ENCODE peak calls at places on chromosomes 3 and 15, in seven cellular contexts. One of them, this sample, is unnamed.

GRCh38 chr3:17089314-17089700 is 204.6 kb downstream of the PLCL2 start:
- DNase-seq in CD8-positive, alpha-beta T cell: no peak
- DNase-seq in ovary: no peak
- DNase-seq in mammary epithelial cell: no peak
- DNase-seq in AG09309: no peak
- DNase-seq in H1: no peak
- DNase-seq in fibroblast of the aortic adventitia: no peak
- DNase-seq in this sample: no peak

GRCh38 chr3:42680256-42680655 is 5.1 kb upstream of the KLHL40 start:
- DNase-seq in H1: no peak
- DNase-seq in ovary: no peak
- DNase-seq in CD8-positive, alpha-beta T cell: no peak
- DNase-seq in fibroblast of the aortic adventitia: peak
- DNase-seq in AG09309: peak
- DNase-seq in mammary epithelial cell: peak
- DNase-seq in this sample: no peak

GRCh38 chr3:101383156-101383575 is 62.8 kb upstream of the IMPG2 start:
- DNase-seq in mammary epithelial cell: no peak
- DNase-seq in ovary: peak
- DNase-seq in fibroblast of the aortic adventitia: peak
- DNase-seq in H1: peak
- DNase-seq in CD8-positive, alpha-beta T cell: no peak
- DNase-seq in AG09309: no peak
- DNase-seq in this sample: no peak

GRCh38 chr3:11379238-11379823 is 107.1 kb downstream of the ATG7 start:
- DNase-seq in H1: no peak
- DNase-seq in AG09309: no peak
- DNase-seq in mammary epithelial cell: peak
- DNase-seq in ovary: no peak
- DNase-seq in fibroblast of the aortic adventitia: peak
- DNase-seq in CD8-positive, alpha-beta T cell: no peak
- DNase-seq in this sample: no peak

GRCh38 chr3:83946554-83946953 is 1012.2 kb upstream of the CADM2 start:
- DNase-seq in H1: no peak
- DNase-seq in mammary epithelial cell: no peak
- DNase-seq in AG09309: no peak
- DNase-seq in fibroblast of the aortic adventitia: no peak
- DNase-seq in ovary: no peak
- DNase-seq in CD8-positive, alpha-beta T cell: no peak
- DNase-seq in this sample: no peak

GRCh38 chr3:183318846-183319770 is 66.1 kb downstream of the B3GNT5 start:
- DNase-seq in CD8-positive, alpha-beta T cell: no peak
- DNase-seq in mammary epithelial cell: no peak
- DNase-seq in ovary: no peak
- DNase-seq in H1: no peak
- DNase-seq in AG09309: no peak
- DNase-seq in fibroblast of the aortic adventitia: no peak
- DNase-seq in this sample: no peak

GRCh38 chr3:99686955-99687612 is 48.7 kb downstream of the COL8A1 start:
- DNase-seq in fibroblast of the aortic adventitia: peak
- DNase-seq in mammary epithelial cell: peak
- DNase-seq in H1: peak
- DNase-seq in ovary: peak
- DNase-seq in CD8-positive, alpha-beta T cell: no peak
- DNase-seq in AG09309: no peak
- DNase-seq in this sample: no peak

GRCh38 chr15:81768773-81769172 is 277.0 kb downstream of the MEX3B start:
- DNase-seq in fibroblast of the aortic adventitia: no peak
- DNase-seq in mammary epithelial cell: no peak
- DNase-seq in CD8-positive, alpha-beta T cell: no peak
- DNase-seq in AG09309: no peak
- DNase-seq in H1: no peak
- DNase-seq in ovary: no peak
- DNase-seq in this sample: no peak

GRCh38 chr3:81216192-81216591 is 545.3 kb downstream of the GBE1 start:
- DNase-seq in CD8-positive, alpha-beta T cell: no peak
- DNase-seq in fibroblast of the aortic adventitia: peak
- DNase-seq in AG09309: no peak
- DNase-seq in mammary epithelial cell: peak
- DNase-seq in H1: no peak
- DNase-seq in ovary: no peak
- DNase-seq in this sample: no peak

GRCh38 chr3:149609595-149609994 is 48.2 kb downstream of the WWTR1 start:
- DNase-seq in mammary epithelial cell: no peak
- DNase-seq in H1: no peak
- DNase-seq in CD8-positive, alpha-beta T cell: no peak
- DNase-seq in ovary: no peak
- DNase-seq in fibroblast of the aortic adventitia: no peak
- DNase-seq in AG09309: no peak
- DNase-seq in this sample: no peak

GRCh38 chr3:65795166-65795565 is 243.6 kb downstream of the MAGI1 start:
- DNase-seq in mammary epithelial cell: no peak
- DNase-seq in AG09309: no peak
- DNase-seq in CD8-positive, alpha-beta T cell: no peak
- DNase-seq in H1: no peak
- DNase-seq in ovary: no peak
- DNase-seq in fibroblast of the aortic adventitia: no peak
- DNase-seq in this sample: no peak

GRCh38 chr15:58534556-58534955 is 102.8 kb downstream of the LIPC start:
- DNase-seq in AG09309: no peak
- DNase-seq in CD8-positive, alpha-beta T cell: no peak
- DNase-seq in fibroblast of the aortic adventitia: no peak
- DNase-seq in mammary epithelial cell: no peak
- DNase-seq in ovary: no peak
- DNase-seq in H1: no peak
- DNase-seq in this sample: no peak

GRCh38 chr3:149085828-149086231 is 503 bp downstream of the HLTF start:
- DNase-seq in CD8-positive, alpha-beta T cell: no peak
- DNase-seq in H1: no peak
- DNase-seq in ovary: no peak
- DNase-seq in mammary epithelial cell: peak
- DNase-seq in AG09309: no peak
- DNase-seq in fibroblast of the aortic adventitia: peak
- DNase-seq in this sample: no peak

GRCh38 chr3:141360888-141361598 is 7.3 kb upstream of the ZBTB38 start:
- DNase-seq in fibroblast of the aortic adventitia: peak
- DNase-seq in ovary: no peak
- DNase-seq in CD8-positive, alpha-beta T cell: no peak
- DNase-seq in AG09309: peak
- DNase-seq in mammary epithelial cell: peak
- DNase-seq in H1: no peak
- DNase-seq in this sample: no peak

GRCh38 chr3:23611737-23612295 is 193.9 kb upstream of the UBE2E1 start:
- DNase-seq in AG09309: no peak
- DNase-seq in H1: peak
- DNase-seq in ovary: peak
- DNase-seq in CD8-positive, alpha-beta T cell: no peak
- DNase-seq in fibroblast of the aortic adventitia: peak
- DNase-seq in mammary epithelial cell: no peak
- DNase-seq in this sample: no peak

GRCh38 chr15:99058421-99058870 is 46.4 kb upstream of the SYNM start:
- DNase-seq in CD8-positive, alpha-beta T cell: no peak
- DNase-seq in ovary: peak
- DNase-seq in mammary epithelial cell: no peak
- DNase-seq in H1: peak
- DNase-seq in AG09309: no peak
- DNase-seq in fibroblast of the aortic adventitia: no peak
- DNase-seq in this sample: no peak

GRCh38 chr3:10291139-10291500 is 1.6 kb downstream of the GHRL start:
- DNase-seq in CD8-positive, alpha-beta T cell: no peak
- DNase-seq in AG09309: no peak
- DNase-seq in fibroblast of the aortic adventitia: no peak
- DNase-seq in H1: no peak
- DNase-seq in mammary epithelial cell: no peak
- DNase-seq in ovary: no peak
- DNase-seq in this sample: no peak

GRCh38 chr3:10289077-10289476 is 3.7 kb downstream of the GHRL start:
- DNase-seq in H1: no peak
- DNase-seq in mammary epithelial cell: no peak
- DNase-seq in ovary: no peak
- DNase-seq in CD8-positive, alpha-beta T cell: no peak
- DNase-seq in fibroblast of the aortic adventitia: no peak
- DNase-seq in AG09309: no peak
- DNase-seq in this sample: no peak

GRCh38 chr3:10290476-10291138 is 2.1 kb downstream of the GHRL start:
- DNase-seq in mammary epithelial cell: no peak
- DNase-seq in fibroblast of the aortic adventitia: no peak
- DNase-seq in H1: no peak
- DNase-seq in AG09309: no peak
- DNase-seq in ovary: no peak
- DNase-seq in CD8-positive, alpha-beta T cell: no peak
- DNase-seq in this sample: no peak

GRCh38 chr3:10288575-10288960 is 4.2 kb downstream of the GHRL start:
- DNase-seq in AG09309: no peak
- DNase-seq in H1: no peak
- DNase-seq in mammary epithelial cell: no peak
- DNase-seq in fibroblast of the aortic adventitia: no peak
- DNase-seq in CD8-positive, alpha-beta T cell: no peak
- DNase-seq in ovary: no peak
- DNase-seq in this sample: no peak

GRCh38 chr3:10289785-10290355 is 2.9 kb downstream of the GHRL start:
- DNase-seq in H1: no peak
- DNase-seq in CD8-positive, alpha-beta T cell: no peak
- DNase-seq in fibroblast of the aortic adventitia: no peak
- DNase-seq in ovary: no peak
- DNase-seq in AG09309: no peak
- DNase-seq in mammary epithelial cell: no peak
- DNase-seq in this sample: no peak
- TF ChIP-seq CTCF in H1: no peak
- TF ChIP-seq CTCF in CD8-positive, alpha-beta T cell: no peak
- TF ChIP-seq CTCF in fibroblast of the aortic adventitia: no peak
- TF ChIP-seq CTCF in ovary: no peak
- TF ChIP-seq CTCF in AG09309: no peak
- TF ChIP-seq CTCF in mammary epithelial cell: no peak
- TF ChIP-seq CTCF in this sample: no peak

DNA sequence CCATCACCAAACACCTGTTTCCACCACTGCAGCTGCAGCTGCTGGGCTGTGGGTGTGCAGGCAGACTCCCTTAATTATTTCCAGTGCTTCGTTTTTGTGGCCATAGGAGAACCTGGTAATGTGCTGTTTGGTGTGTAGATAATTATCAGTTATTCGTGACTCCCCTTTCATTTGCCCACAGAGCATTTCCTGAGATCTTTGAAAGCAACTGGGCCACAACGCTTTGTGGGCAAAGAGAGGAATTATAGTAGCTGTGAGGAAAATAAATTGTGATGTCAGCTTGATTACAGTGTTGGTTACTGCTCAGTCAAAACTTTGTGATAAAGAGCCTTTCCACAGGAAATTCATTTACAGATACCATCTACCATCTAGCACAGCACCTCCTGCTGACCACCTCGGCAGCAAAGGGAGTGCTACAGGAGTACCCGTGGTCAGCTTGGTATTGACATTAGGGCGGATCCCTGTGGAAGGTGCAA is 193.3 kb upstream of the SLCO3A1 start:
- DNase-seq in ovary: no peak
- DNase-seq in fibroblast of the aortic adventitia: no peak
- DNase-seq in H1: no peak
- DNase-seq in mammary epithelial cell: no peak
- DNase-seq in CD8-positive, alpha-beta T cell: no peak
- DNase-seq in AG09309: no peak
- DNase-seq in this sample: no peak
- TF ChIP-seq CTCF in ovary: no peak
- TF ChIP-seq CTCF in fibroblast of the aortic adventitia: no peak
- TF ChIP-seq CTCF in H1: peak
- TF ChIP-seq CTCF in mammary epithelial cell: no peak
- TF ChIP-seq CTCF in CD8-positive, alpha-beta T cell: no peak
- TF ChIP-seq CTCF in AG09309: no peak
- TF ChIP-seq CTCF in this sample: no peak

GRCh38 chr15:69407719-69408400 is 6.3 kb upstream of the KIF23 start:
- DNase-seq in fibroblast of the aortic adventitia: no peak
- DNase-seq in H1: no peak
- DNase-seq in CD8-positive, alpha-beta T cell: no peak
- DNase-seq in AG09309: no peak
- DNase-seq in mammary epithelial cell: no peak
- DNase-seq in ovary: no peak
- DNase-seq in this sample: no peak

GRCh38 chr15:69408841-69409240 is 5.3 kb upstream of the KIF23 start:
- DNase-seq in AG09309: no peak
- DNase-seq in H1: no peak
- DNase-seq in ovary: no peak
- DNase-seq in fibroblast of the aortic adventitia: no peak
- DNase-seq in mammary epithelial cell: no peak
- DNase-seq in CD8-positive, alpha-beta T cell: no peak
- DNase-seq in this sample: no peak

GRCh38 chr15:69412701-69413100 is 1.4 kb upstream of the KIF23 start:
- DNase-seq in mammary epithelial cell: no peak
- DNase-seq in CD8-positive, alpha-beta T cell: no peak
- DNase-seq in fibroblast of the aortic adventitia: no peak
- DNase-seq in ovary: no peak
- DNase-seq in H1: no peak
- DNase-seq in AG09309: no peak
- DNase-seq in this sample: no peak

GRCh38 chr15:69412274-69412673 is 1.9 kb upstream of the KIF23 start:
- DNase-seq in CD8-positive, alpha-beta T cell: no peak
- DNase-seq in H1: no peak
- DNase-seq in mammary epithelial cell: no peak
- DNase-seq in ovary: no peak
- DNase-seq in fibroblast of the aortic adventitia: no peak
- DNase-seq in AG09309: no peak
- DNase-seq in this sample: no peak

GRCh38 chr15:69410290-69410874 is 3.8 kb upstream of the KIF23 start:
- DNase-seq in mammary epithelial cell: peak
- DNase-seq in ovary: no peak
- DNase-seq in AG09309: no peak
- DNase-seq in H1: no peak
- DNase-seq in fibroblast of the aortic adventitia: no peak
- DNase-seq in CD8-positive, alpha-beta T cell: no peak
- DNase-seq in this sample: no peak
- TF ChIP-seq CTCF in mammary epithelial cell: peak
- TF ChIP-seq CTCF in ovary: no peak
- TF ChIP-seq CTCF in AG09309: peak
- TF ChIP-seq CTCF in H1: peak
- TF ChIP-seq CTCF in fibroblast of the aortic adventitia: peak
- TF ChIP-seq CTCF in CD8-positive, alpha-beta T cell: no peak
- TF ChIP-seq CTCF in this sample: no peak

DNA sequence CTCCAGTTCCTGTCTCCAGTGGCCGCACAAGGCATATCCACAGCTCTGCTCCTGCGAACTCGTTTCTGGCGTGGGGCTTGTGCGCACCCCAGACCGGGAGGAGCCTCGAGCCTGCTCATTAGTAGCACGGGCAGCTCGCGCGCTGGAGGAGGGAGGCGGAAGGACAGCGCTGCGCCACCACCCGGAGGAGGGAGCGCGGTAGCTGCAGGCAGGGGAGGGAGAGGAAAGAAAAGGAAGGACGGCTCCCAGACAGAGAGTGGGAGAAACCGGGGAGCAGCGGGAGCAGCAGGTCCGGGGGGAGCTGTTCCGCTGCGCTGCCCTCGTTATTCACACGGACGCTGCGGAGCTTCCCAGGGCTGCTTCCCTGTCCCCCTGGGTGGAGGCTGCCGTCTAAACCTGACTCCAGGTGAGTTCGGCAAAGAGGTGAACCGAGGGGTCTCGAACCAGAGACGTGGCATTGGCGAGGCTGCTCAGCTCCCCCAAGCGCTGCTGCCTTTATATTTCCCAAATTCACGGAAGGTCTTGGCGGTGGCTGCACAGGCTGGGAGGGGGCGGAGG is 121.3 kb upstream of the ZNF717 start:
- DNase-seq in ovary: no peak
- DNase-seq in H1: peak
- DNase-seq in mammary epithelial cell: peak
- DNase-seq in fibroblast of the aortic adventitia: no peak
- DNase-seq in AG09309: peak
- DNase-seq in CD8-positive, alpha-beta T cell: no peak
- DNase-seq in this sample: no peak
- TF ChIP-seq CTCF in ovary: no peak
- TF ChIP-seq CTCF in H1: peak
- TF ChIP-seq CTCF in mammary epithelial cell: peak
- TF ChIP-seq CTCF in fibroblast of the aortic adventitia: no peak
- TF ChIP-seq CTCF in AG09309: peak
- TF ChIP-seq CTCF in CD8-positive, alpha-beta T cell: no peak
- TF ChIP-seq CTCF in this sample: no peak

GRCh38 chr3:136545664-136546266 is 206.4 kb downstream of the STAG1 start:
- DNase-seq in ovary: no peak
- DNase-seq in H1: no peak
- DNase-seq in CD8-positive, alpha-beta T cell: no peak
- DNase-seq in fibroblast of the aortic adventitia: peak
- DNase-seq in AG09309: no peak
- DNase-seq in mammary epithelial cell: no peak
- DNase-seq in this sample: no peak
- TF ChIP-seq CTCF in ovary: no peak
- TF ChIP-seq CTCF in H1: no peak
- TF ChIP-seq CTCF in CD8-positive, alpha-beta T cell: no peak
- TF ChIP-seq CTCF in fibroblast of the aortic adventitia: peak
- TF ChIP-seq CTCF in AG09309: peak
- TF ChIP-seq CTCF in mammary epithelial cell: peak
- TF ChIP-seq CTCF in this sample: no peak